ENCODE peak calls at places on chromosomes 7 and 10, in six cellular contexts. M is heart left ventricle, U is IMR-90, C is stomach, T is prostate gland, H is tibial nerve. B is an unnamed sample.

GRCh38 chr10:62080905-62081304 is 179.4 kb downstream of the ARID5B start:
- DNase-seq in H (no peak), T (no peak), M (no peak), C (no peak), U (no peak), B (no peak)

GRCh38 chr7:119254741-119255140 is 1018.2 kb upstream of the KCND2 start:
- DNase-seq in M (no peak), T (no peak), H (no peak), U (no peak), C (no peak), B (no peak)

GRCh38 chr10:24872049-24872789 is 80.2 kb downstream of the PRTFDC1 start:
- DNase-seq in U (no peak), C (no peak), T (no peak), H (no peak), M (no peak), B (no peak)

GRCh38 chr10:101052285-101052684 is 9.5 kb upstream of the KAZALD1 start:
- DNase-seq in T (no peak), C (no peak), M (no peak), H (no peak), U (peak), B (peak)

GRCh38 chr7:73330772-73331171 is 2.8 kb downstream of the FKBP6 start:
- DNase-seq in M (no peak), C (no peak), U (no peak), H (no peak), T (no peak), B (no peak)

GRCh38 chr10:89867964-89868363 is 166.6 kb downstream of the KIF20B start:
- DNase-seq in H (no peak), C (no peak), M (no peak), U (peak), T (no peak), B (no peak)

GRCh38 chr7:5396999-5397656 is 26.5 kb downstream of the TNRC18 start:
- DNase-seq in T (peak), C (peak), M (peak), U (peak), H (peak), B (peak)

GRCh38 chr10:83078160-83078559 is 1061.1 kb upstream of the GHITM start:
- DNase-seq in T (no peak), U (no peak), C (no peak), M (no peak), H (no peak), B (no peak)

GRCh38 chr10:132631348-132631735 is 93.8 kb downstream of the INPP5A start:
- DNase-seq in M (peak), U (no peak), H (no peak), T (peak), C (peak), B (peak)

GRCh38 chr10:48572414-48572813 is 32.5 kb downstream of the ARHGAP22 start:
- DNase-seq in H (no peak), M (no peak), T (no peak), U (peak), C (no peak), B (no peak)

GRCh38 chr10:110568055-110568735 is 700 bp downstream of the SMC3 start:
- DNase-seq in M (no peak), C (peak), U (no peak), T (peak), H (peak), B (peak)

GRCh38 chr7:79319369-79319768 is 134.1 kb downstream of the MAGI2 start:
- DNase-seq in C (no peak), M (no peak), U (peak), T (no peak), H (no peak), B (no peak)

GRCh38 chr10:77641788-77642397 is 4.3 kb upstream of the KCNMA1 start:
- DNase-seq in C (peak), U (peak), M (peak), T (peak), H (peak), B (peak)

GRCh38 chr7:24135003-24135817 is 148.8 kb upstream of the NPY start:
- DNase-seq in C (no peak), T (no peak), U (no peak), M (no peak), H (no peak), B (no peak)

GRCh38 chr7:53110425-53110824 is 75.0 kb downstream of the POM121L12 start:
- DNase-seq in T (no peak), U (no peak), H (no peak), M (no peak), C (no peak), B (no peak)

GRCh38 chr10:77907900-77908717 is 18.4 kb downstream of the DLG5 start:
- DNase-seq in M (no peak), C (no peak), T (no peak), H (no peak), U (no peak), B (no peak)

GRCh38 chr7:54429106-54429505 is 113.1 kb upstream of the VSTM2A start:
- DNase-seq in H (no peak), U (no peak), T (no peak), M (no peak), C (no peak), B (no peak)

GRCh38 chr7:157650131-157650631 is 313.4 kb downstream of the DNAJB6 start:
- DNase-seq in C (no peak), M (no peak), U (no peak), H (no peak), T (no peak), B (no peak)

GRCh38 chr10:106741131-106741530 is 423.4 kb downstream of the SORCS1 start:
- DNase-seq in U (no peak), M (no peak), H (no peak), C (no peak), T (no peak), B (no peak)

GRCh38 chr7:73820013-73820412 is 10.8 kb upstream of the CLDN4 start:
- DNase-seq in M (no peak), U (no peak), C (no peak), T (no peak), H (no peak), B (no peak)

GRCh38 chr10:104589871-104590270 is 51.2 kb upstream of the SORCS3 start:
- DNase-seq in T (no peak), H (no peak), C (no peak), M (no peak), U (peak), B (no peak)

GRCh38 chr7:25900887-25901286 is 251.1 kb upstream of the NFE2L3 start:
- DNase-seq in M (no peak), H (no peak), T (no peak), U (no peak), C (no peak), B (no peak)
- H3K4me3 ChIP-seq in M (no peak), H (no peak), T (no peak), U (no peak), C (no peak), B (no peak)

GRCh38 chr7:8443871-8444756 is 10.7 kb downstream of the NXPH1 start:
- DNase-seq in U (no peak), C (no peak), M (no peak), H (no peak), T (no peak), B (no peak)
- TF ChIP-seq CTCF in U (no peak), C (no peak), M (no peak), H (no peak), T (no peak), B (no peak)

GRCh38 chr7:2123916-2124315 is 108.8 kb downstream of the MAD1L1 start:
- DNase-seq in T (no peak), M (no peak), C (no peak), H (no peak), U (no peak), B (no peak)
- TF ChIP-seq POLR2A in T (no peak), M (no peak), C (no peak), H (no peak), U (no peak), B (no peak)

GRCh38 chr7:110531186-110531585 is 559.7 kb upstream of the LRRN3 start:
- DNase-seq in C (no peak), M (no peak), T (no peak), U (peak), H (no peak), B (no peak)
- H3K4me3 ChIP-seq in C (no peak), M (no peak), T (no peak), U (no peak), H (no peak), B (no peak)

B was measured in gastrocnemius medialis.